ENCODE peak calls at places on chromosomes 1 and 21, in nine cellular contexts. W is mucosa of descending colon, B is astrocyte of the spinal cord, V is OCI-LY7, E is mesendoderm, K is cardiac muscle cell, H is Peyer's patch, A is A549, N is neural progenitor cell. G is an unnamed sample.

GRCh38 chr1:98046031-98046641 is 125.3 kb upstream of the DPYD start:
- DNase-seq in N (peak), H (no peak), W (no peak), E (peak), V (no peak), K (peak), A (peak), B (peak), G (peak)

GRCh38 chr1:162081316-162081715 is 11.8 kb downstream of the NOS1AP start:
- DNase-seq in K (peak), H (no peak), E (no peak), V (no peak), N (no peak), B (no peak), A (no peak), W (no peak), G (no peak)

GRCh38 chr1:171877711-171878110 is 36.4 kb downstream of the DNM3 start:
- DNase-seq in N (no peak), B (no peak), W (no peak), E (no peak), A (no peak), H (no peak), V (no peak), K (peak), G (no peak)

GRCh38 chr1:94317790-94318188 is 80.4 kb upstream of the ARHGAP29 start:
- DNase-seq in B (no peak), V (no peak), A (no peak), H (no peak), N (no peak), W (no peak), E (no peak), K (no peak), G (no peak)

GRCh38 chr1:156481527-156481926 is 19.0 kb downstream of the MEF2D start:
- DNase-seq in K (no peak), W (no peak), N (no peak), E (no peak), V (no peak), B (no peak), H (no peak), A (no peak), G (no peak)

GRCh38 chr1:219460561-219461511 is 152.1 kb downstream of the ZC3H11B start:
- DNase-seq in W (no peak), K (no peak), V (peak), E (no peak), A (no peak), H (no peak), B (peak), N (no peak), G (no peak)

GRCh38 chr1:47434051-47434842 is 3.6 kb upstream of the FOXD2 start:
- DNase-seq in E (peak), V (no peak), A (no peak), W (peak), H (no peak), N (peak), K (peak), B (peak), G (no peak)

GRCh38 chr1:93552751-93553455 is 105.0 kb downstream of the FNBP1L start:
- DNase-seq in H (no peak), A (no peak), B (peak), V (no peak), W (peak), K (peak), E (no peak), N (peak), G (peak)

GRCh38 chr1:242710847-242711246 is 186.3 kb upstream of the PLD5 start:
- DNase-seq in K (no peak), A (no peak), W (no peak), N (no peak), E (no peak), B (no peak), H (no peak), V (no peak), G (no peak)

GRCh38 chr1:78292361-78292760 is 198.4 kb upstream of the PTGFR start:
- DNase-seq in E (no peak), K (no peak), H (no peak), B (no peak), A (no peak), W (no peak), V (no peak), N (no peak), G (no peak)

GRCh38 chr1:46437723-46438122 is 43.6 kb downstream of the FAAH start:
- DNase-seq in W (no peak), K (peak), E (no peak), V (no peak), A (no peak), B (no peak), N (no peak), H (no peak), G (no peak)

GRCh38 chr1:109780982-109781381 is 17.3 kb upstream of the EPS8L3 start:
- DNase-seq in E (no peak), H (peak), K (no peak), W (no peak), A (no peak), V (no peak), B (no peak), N (no peak), G (no peak)

GRCh38 chr21:36698160-36699025 is 522 bp upstream of the SIM2 start:
- DNase-seq in V (no peak), H (no peak), N (peak), A (peak), B (no peak), E (peak), W (no peak), K (no peak), G (peak)

GRCh38 chr1:235826102-235826854 is 40.4 kb downstream of the LYST start:
- DNase-seq in E (no peak), K (no peak), H (no peak), W (no peak), B (no peak), N (no peak), A (no peak), V (no peak), G (no peak)

GRCh38 chr1:85502625-85503083 is 37.7 kb upstream of the DDAH1 start:
- DNase-seq in V (peak), E (peak), H (peak), K (peak), W (peak), N (peak), B (peak), A (peak), G (peak)

GRCh38 chr1:114178940-114179339 is 25.3 kb upstream of the SYT6 start:
- DNase-seq in H (no peak), W (no peak), E (no peak), A (no peak), K (no peak), B (no peak), V (no peak), N (no peak), G (no peak)

GRCh38 chr1:164563821-164564251 is 4.9 kb downstream of the PBX1 start:
- DNase-seq in N (no peak), H (no peak), V (no peak), A (no peak), B (peak), E (no peak), K (no peak), W (no peak), G (no peak)

GRCh38 chr21:38794978-38795377 is 10.8 kb upstream of the ETS2 start:
- DNase-seq in H (no peak), N (no peak), A (no peak), V (no peak), B (no peak), E (no peak), W (no peak), K (no peak), G (no peak)

GRCh38 chr21:38774586-38775285 is 31.0 kb upstream of the ETS2 start:
- DNase-seq in V (no peak), H (no peak), W (no peak), K (no peak), B (no peak), N (no peak), A (no peak), E (no peak), G (no peak)

GRCh38 chr1:2273401-2274090 is 45.4 kb downstream of the SKI start:
- DNase-seq in H (no peak), N (no peak), W (no peak), K (no peak), V (no peak), A (no peak), B (no peak), E (no peak), G (no peak)

GRCh38 chr1:177809844-177810243 is 160.0 kb downstream of the SEC16B start:
- DNase-seq in V (no peak), H (no peak), A (no peak), N (no peak), W (no peak), K (no peak), B (no peak), E (peak), G (no peak)

GRCh38 chr1:145979746-145980435 is 15.4 kb downstream of the POLR3GL start:
- DNase-seq in V (peak), E (no peak), W (no peak), H (peak), N (no peak), B (no peak), K (peak), A (no peak), G (no peak)

GRCh38 chr1:203743101-203743501 is 21.9 kb upstream of the LAX1 start:
- DNase-seq in B (no peak), V (no peak), E (no peak), H (no peak), A (no peak), N (no peak), W (no peak), K (no peak), G (no peak)

GRCh38 chr1:103087261-103087660 is 21.1 kb downstream of the COL11A1 start:
- DNase-seq in H (no peak), K (no peak), E (no peak), W (no peak), V (no peak), A (no peak), N (no peak), B (no peak), G (no peak)

GRCh38 chr1:225754940-225755635 is 22.5 kb upstream of the SRP9 start:
- DNase-seq in E (peak), H (peak), W (peak), V (no peak), K (peak), B (peak), N (no peak), A (no peak), G (no peak)

GRCh38 chr1:210657806-210658205 is 329.1 kb downstream of the HHAT start:
- DNase-seq in N (no peak), K (no peak), V (no peak), A (no peak), B (no peak), E (no peak), W (no peak), H (no peak), G (no peak)

GRCh38 chr1:113677250-113678158 is 81.8 kb downstream of the PHTF1 start:
- DNase-seq in E (peak), A (peak), B (peak), V (peak), H (peak), W (peak), N (peak), K (peak), G (peak)

GRCh38 chr1:234226106-234226818 is 147.0 kb upstream of the COA6 start:
- DNase-seq in A (no peak), N (peak), K (no peak), W (no peak), B (no peak), V (no peak), H (no peak), E (peak), G (no peak)

GRCh38 chr1:154627247-154628121 is 19.5 kb upstream of the ADAR start:
- DNase-seq in K (peak), B (peak), E (peak), V (peak), A (peak), H (peak), W (peak), N (peak), G (peak)

GRCh38 chr1:15573477-15573876 is 11.4 kb downstream of the AGMAT start:
- DNase-seq in K (peak), A (no peak), B (peak), V (no peak), E (no peak), N (peak), H (no peak), W (no peak), G (no peak)

GRCh38 chr1:186014370-186015030 is 280.3 kb downstream of the HMCN1 start:
- DNase-seq in N (no peak), A (no peak), H (no peak), E (peak), V (no peak), K (peak), B (peak), W (no peak), G (no peak)

GRCh38 chr1:160064164-160064563 is 5.8 kb downstream of the KCNJ10 start:
- DNase-seq in A (no peak), H (no peak), K (no peak), W (no peak), E (no peak), B (no peak), V (no peak), N (no peak), G (no peak)

GRCh38 chr1:18161690-18162089 is 54.1 kb downstream of the IGSF21 start:
- DNase-seq in H (no peak), N (no peak), E (no peak), K (no peak), B (no peak), W (no peak), A (no peak), V (no peak), G (no peak)

GRCh38 chr1:111099289-111099688 is 40.6 kb downstream of the DRAM2 start:
- DNase-seq in W (no peak), A (no peak), N (no peak), K (no peak), H (no peak), B (no peak), V (peak), E (peak), G (no peak)

GRCh38 chr1:27658951-27659496 is 13.0 kb downstream of the IFI6 start:
- DNase-seq in N (peak), H (peak), B (peak), V (peak), E (peak), K (peak), A (no peak), W (peak), G (no peak)

GRCh38 chr1:157431751-157432150 is 120.6 kb downstream of the FCRL5 start:
- DNase-seq in N (no peak), E (no peak), V (no peak), B (peak), W (no peak), H (no peak), K (peak), A (no peak), G (no peak)

GRCh38 chr1:28775121-28775942 is 36.6 kb upstream of the OPRD1 start:
- DNase-seq in B (peak), E (peak), N (peak), A (no peak), K (peak), H (peak), V (no peak), W (peak), G (no peak)
- H3K4me3 ChIP-seq in B (peak), E (no peak), N (no peak), A (no peak), K (no peak), H (peak), V (no peak), W (no peak), G (no peak)

GRCh38 chr21:42352433-42353095 is 1.8 kb upstream of the TFF2 start:
- DNase-seq in B (no peak), W (no peak), E (no peak), H (peak), K (no peak), N (no peak), V (no peak), A (no peak), G (no peak)

GRCh38 chr21:42351626-42352432 is 1.0 kb upstream of the TFF2 start:
- DNase-seq in N (no peak), A (no peak), E (no peak), B (no peak), V (no peak), K (no peak), W (no peak), H (peak), G (no peak)

GRCh38 chr21:42350271-42350885 is 416 bp downstream of the TFF2 start:
- DNase-seq in V (no peak), E (no peak), N (no peak), K (no peak), B (no peak), W (no peak), A (no peak), H (no peak), G (no peak)

GRCh38 chr21:42349420-42350075 is 1.2 kb downstream of the TFF2 start:
- DNase-seq in V (no peak), B (no peak), N (no peak), A (no peak), K (no peak), H (no peak), E (no peak), W (no peak), G (no peak)

GRCh38 chr21:42350899-42351543 is at the start of gene TFF2:
- DNase-seq in E (no peak), H (no peak), B (no peak), K (no peak), W (no peak), V (no peak), A (no peak), N (no peak), G (no peak)
- H3K4me3 ChIP-seq in E (no peak), H (no peak), B (no peak), K (no peak), W (no peak), V (no peak), A (no peak), N (no peak), G (no peak)

DNA sequence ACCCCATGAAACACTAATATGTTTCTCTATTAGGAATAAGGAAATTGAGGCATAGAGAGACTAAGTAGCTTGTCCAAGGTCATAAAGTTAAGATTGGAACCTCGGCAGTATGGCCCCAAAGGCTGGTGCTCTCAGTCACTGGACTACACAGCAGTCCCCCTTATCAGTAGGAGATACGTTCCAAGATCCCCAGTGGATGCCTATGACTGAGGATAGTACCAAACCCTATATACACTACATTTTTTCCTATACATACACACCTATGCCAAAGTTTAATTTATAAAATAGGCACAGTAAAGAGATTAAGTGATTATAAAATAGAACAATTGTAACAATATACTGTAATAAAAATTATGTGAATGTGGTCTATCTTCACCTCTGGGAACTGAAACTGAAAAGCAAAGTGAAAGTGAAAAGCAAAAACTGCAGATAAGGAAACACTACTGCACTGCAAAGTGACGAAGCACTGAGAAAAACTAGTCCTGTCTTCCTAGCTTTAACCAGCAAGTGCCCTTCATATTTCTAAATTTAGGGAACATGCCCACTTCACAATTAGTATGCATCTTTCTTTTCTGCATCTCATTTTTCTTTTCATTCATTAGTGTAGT is 96.8 kb downstream of the INTS7 start:
- DNase-seq in A (no peak), E (no peak), H (no peak), B (no peak), N (no peak), V (peak), W (no peak), K (peak), G (no peak)
- H3K4me3 ChIP-seq in A (no peak), E (no peak), H (peak), B (no peak), N (no peak), V (no peak), W (no peak), K (no peak), G (no peak)

DNA sequence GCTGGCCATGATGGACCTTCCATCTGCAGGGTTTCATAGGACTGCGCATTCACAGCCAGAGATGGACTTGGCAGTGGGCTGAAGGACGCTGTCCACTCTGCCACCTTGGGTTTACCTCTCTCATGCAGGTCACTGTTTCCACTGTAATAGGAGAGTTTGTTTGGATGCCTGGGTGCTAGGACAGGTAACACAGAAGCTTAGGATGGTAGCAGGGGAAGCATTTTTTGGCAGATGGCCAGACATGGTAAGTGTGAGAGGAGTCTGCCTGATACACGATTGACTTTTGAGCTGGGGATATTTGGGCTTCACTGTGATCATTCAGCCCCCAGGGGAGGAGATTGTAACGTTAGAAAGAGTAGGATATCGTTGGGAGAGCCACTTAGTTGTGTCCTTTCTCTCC is 11.8 kb downstream of the PSEN2 start:
- DNase-seq in W (peak), V (no peak), K (peak), H (no peak), E (no peak), A (no peak), B (no peak), N (no peak), G (no peak)
- H3K4me3 ChIP-seq in W (no peak), V (peak), K (no peak), H (peak), E (no peak), A (no peak), B (no peak), N (no peak), G (no peak)

GRCh38 chr1:52007228-52008073 is 17.0 kb upstream of the RAB3B start:
- DNase-seq in N (no peak), W (peak), E (peak), V (no peak), A (peak), H (no peak), B (no peak), K (no peak), G (peak)
- H3K4me3 ChIP-seq in N (peak), W (no peak), E (no peak), V (no peak), A (no peak), H (no peak), B (no peak), K (no peak), G (peak)

DNA sequence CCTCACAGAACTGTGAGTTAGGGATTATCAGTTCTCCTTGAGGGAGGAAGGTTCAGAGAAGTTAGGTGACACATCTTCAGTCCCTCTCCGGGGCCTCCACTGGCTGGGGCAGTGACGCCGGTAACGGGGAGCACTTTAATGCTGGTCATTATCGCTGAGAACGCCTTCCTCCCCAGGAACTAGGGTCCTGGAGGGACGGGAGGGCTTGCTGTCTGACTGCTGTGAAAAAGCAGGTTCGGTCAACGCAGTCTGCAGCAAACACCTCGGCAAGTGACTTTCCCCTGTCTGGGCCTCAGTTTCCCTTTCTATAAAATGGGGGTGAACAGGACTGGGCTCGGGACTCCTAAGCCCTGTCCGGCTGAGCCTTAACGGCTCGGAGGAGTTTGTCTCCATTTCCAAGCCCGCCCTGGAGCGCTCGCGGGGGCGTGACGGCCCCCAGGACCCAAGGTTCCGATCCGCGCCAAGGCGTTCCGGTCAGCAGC is 341 bp upstream of the TMEM61 start:
- DNase-seq in W (no peak), B (no peak), E (no peak), V (no peak), N (no peak), K (no peak), H (no peak), A (no peak), G (no peak)
- H3K4me3 ChIP-seq in W (no peak), B (peak), E (no peak), V (no peak), N (peak), K (peak), H (peak), A (peak), G (no peak)

DNA sequence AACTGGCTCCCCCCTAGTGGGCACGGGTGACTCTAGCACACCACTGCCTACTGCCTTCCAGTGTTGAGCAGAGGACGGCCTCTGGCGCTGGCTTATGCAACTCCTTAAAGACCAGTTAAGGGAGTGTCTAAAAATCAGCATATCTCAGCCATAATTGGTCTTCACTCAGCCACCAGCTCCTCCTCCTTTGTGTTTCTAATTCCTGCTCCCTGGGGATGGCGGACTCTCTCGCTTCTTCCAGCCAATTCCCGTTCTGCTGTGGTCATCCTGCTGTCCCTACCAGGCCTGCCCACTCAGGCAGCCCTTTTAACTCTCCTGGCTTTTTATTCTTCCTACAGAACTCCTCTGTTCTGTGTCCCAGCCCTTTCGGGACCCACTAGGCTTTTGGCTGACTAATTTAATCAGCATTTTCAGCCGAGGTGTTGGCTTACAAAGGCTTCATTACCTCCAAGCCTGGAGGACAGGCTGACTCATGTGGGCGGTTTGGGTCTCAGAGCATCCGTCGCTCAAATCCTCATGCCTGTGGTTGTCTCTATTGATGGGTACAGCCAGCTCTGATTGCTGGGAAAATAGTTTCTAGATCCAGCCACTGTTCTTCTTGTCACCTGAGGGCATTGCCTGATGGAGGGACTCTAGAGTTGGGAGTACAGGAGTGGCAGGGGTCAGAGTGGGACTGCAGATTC is 332.5 kb downstream of the CAMTA1 start:
- DNase-seq in A (peak), N (peak), E (peak), H (no peak), W (peak), V (no peak), B (peak), K (peak), G (peak)
- H3K4me3 ChIP-seq in A (no peak), N (no peak), E (no peak), H (no peak), W (no peak), V (no peak), B (peak), K (no peak), G (no peak)